ENCODE peak calls at places on chromosomes 7 and 10, in seven cellular contexts. M is ELF-1, T is GF-D8, B is activated T-helper 1 cell treated with Interleukin-2 at 50 U/mL for 16 hours, E is brain microvascular endothelial cell, O is WTC11, S is OCI-LY7. V is an unnamed sample.

GRCh38 chr10:1628757-1629156 is 108.6 kb downstream of the ADARB2 start:
- DNase-seq in B (no peak), S (no peak), E (no peak), M (no peak), O (no peak), T (no peak), V (no peak)

GRCh38 chr10:86308056-86308455 is 58.5 kb downstream of the GRID1 start:
- DNase-seq in O (no peak), T (no peak), M (no peak), S (no peak), E (no peak), B (no peak), V (no peak)

GRCh38 chr7:16563281-16564022 is 36.8 kb downstream of the LRRC72 start:
- DNase-seq in E (no peak), O (no peak), B (no peak), M (no peak), T (no peak), S (peak; percentile 10), V (no peak)

GRCh38 chr7:113086928-113087277 is 276 bp upstream of the GPR85 start:
- DNase-seq in O (no peak), T (no peak), B (no peak), M (no peak), S (no peak), E (no peak), V (peak; percentile 41)

GRCh38 chr10:131921191-131921590 is 20.4 kb downstream of the PPP2R2D start:
- DNase-seq in T (no peak), E (no peak), M (no peak), O (peak; percentile 69), B (no peak), S (no peak), V (no peak)

GRCh38 chr10:33265621-33266020 is 68.8 kb downstream of the NRP1 start:
- DNase-seq in O (no peak), M (no peak), E (no peak), T (no peak), S (no peak), B (no peak), V (no peak)

GRCh38 chr7:32942783-32943653 is 14.2 kb upstream of the FKBP9 start:
- DNase-seq in O (peak; percentile 82), T (peak; percentile 71), B (peak; percentile 56), E (peak; percentile 51), S (peak; percentile 41), M (peak; percentile 79), V (peak; percentile 82)

GRCh38 chr10:74307061-74307651 is 156.1 kb downstream of the ADK start:
- DNase-seq in T (no peak), O (no peak), E (no peak), B (no peak), M (no peak), S (no peak), V (no peak)

V was measured in SK-N-DZ.